ENCODE peak calls at places on chromosomes 12 and 14, in six cellular contexts. K, G, H, X, B and O are unnamed samples. For H3K4me1, the result is how much of the 10 kb centered on the place peaks cover.

GRCh38 chr14:77059276-77059934 is 30.9 kb upstream of the IRF2BPL start:
- DNase-seq in K (no peak), G (peak), H (no peak), X (no peak), B (no peak), O (no peak)

GRCh38 chr12:66695130-66695529 is 16.3 kb upstream of the GRIP1 start:
- DNase-seq in K (no peak), G (no peak), H (no peak), X (peak), B (no peak), O (no peak)

GRCh38 chr12:26434299-26434915 is 239.0 kb downstream of the SSPN start:
- DNase-seq in K (no peak), G (peak), H (no peak), X (no peak), B (peak), O (peak)

GRCh38 chr12:130504110-130504835 is 166.6 kb downstream of the PIWIL1 start:
- DNase-seq in K (no peak), G (peak), H (no peak), X (no peak), B (no peak), O (no peak)

GRCh38 chr12:108691995-108692808 is 39.1 kb downstream of the CORO1C start:
- DNase-seq in K (no peak), G (no peak), H (no peak), X (no peak), B (peak), O (no peak)

GRCh38 chr12:91289881-91290280 is 107.3 kb upstream of the DCN start:
- DNase-seq in K (no peak), G (no peak), H (no peak), X (no peak), B (no peak), O (no peak)

GRCh38 chr12:46494424-46494823 is 121.9 kb upstream of the SLC38A2 start:
- DNase-seq in K (no peak), G (no peak), H (no peak), X (no peak), B (peak), O (no peak)

GRCh38 chr12:110199360-110200123 is 75.4 kb downstream of the IFT81 start:
- DNase-seq in K (no peak), G (peak), H (no peak), X (no peak), B (no peak), O (no peak)

GRCh38 chr14:20998674-20999366 is at the start of gene SLC39A2:
- DNase-seq in K (no peak), G (peak), H (peak), X (no peak), B (no peak), O (no peak)

GRCh38 chr14:76067536-76067935 is 82.0 kb downstream of the IFT43 start:
- DNase-seq in K (no peak), G (no peak), H (no peak), X (no peak), B (no peak), O (no peak)

GRCh38 chr12:47651368-47652254 is 54.2 kb downstream of the RPAP3 start:
- DNase-seq in K (peak), G (peak), H (peak), X (peak), B (peak), O (peak)

GRCh38 chr12:89355243-89356068 is 3.2 kb upstream of the DUSP6 start:
- DNase-seq in K (no peak), G (no peak), H (peak), X (no peak), B (no peak), O (no peak)

GRCh38 chr12:99059824-99060526 is 414.9 kb downstream of the APAF1 start:
- DNase-seq in K (no peak), G (no peak), H (peak), X (no peak), B (peak), O (peak)

GRCh38 chr12:108134744-108135143 is 5.7 kb downstream of the WSCD2 start:
- DNase-seq in K (no peak), G (no peak), H (no peak), X (no peak), B (no peak), O (no peak)

GRCh38 chr12:4958697-4959375 is 49.1 kb downstream of the KCNA1 start:
- DNase-seq in K (no peak), G (no peak), H (no peak), X (no peak), B (no peak), O (no peak)

GRCh38 chr14:103833711-103834110 is 13.7 kb downstream of the PPP1R13B start:
- DNase-seq in K (no peak), G (no peak), H (no peak), X (no peak), B (no peak), O (no peak)

GRCh38 chr14:87840906-87841305 is 152.1 kb downstream of the GALC start:
- DNase-seq in K (no peak), G (no peak), H (no peak), X (no peak), B (no peak), O (no peak)

GRCh38 chr12:31220633-31221565 is 105.1 kb downstream of the SINHCAF start:
- DNase-seq in K (no peak), G (no peak), H (no peak), X (peak), B (no peak), O (no peak)

GRCh38 chr12:105992849-105993740 is 145.7 kb downstream of the NUAK1 start:
- DNase-seq in K (peak), G (no peak), H (peak), X (no peak), B (no peak), O (no peak)

GRCh38 chr12:124007356-124007755 is 34.3 kb downstream of the ZNF664 start:
- DNase-seq in K (no peak), G (no peak), H (no peak), X (no peak), B (no peak), O (no peak)

GRCh38 chr12:88084210-88084609 is 55.0 kb upstream of the C12orf50 start:
- DNase-seq in K (no peak), G (no peak), H (no peak), X (no peak), B (no peak), O (no peak)

GRCh38 chr12:104712477-104712876 is 245.6 kb downstream of the SLC41A2 start:
- DNase-seq in K (no peak), G (no peak), H (no peak), X (no peak), B (no peak), O (no peak)

GRCh38 chr12:128140551-128140950 is 126.4 kb upstream of the TMEM132C start:
- DNase-seq in K (no peak), G (no peak), H (no peak), X (no peak), B (no peak), O (no peak)

GRCh38 chr12:110921262-110921661 is 883 bp upstream of the MYL2 start:
- DNase-seq in K (no peak), G (no peak), H (no peak), X (no peak), B (no peak), O (no peak)

GRCh38 chr12:66573605-66574004 is 105.3 kb downstream of the GRIP1 start:
- DNase-seq in K (no peak), G (no peak), H (no peak), X (no peak), B (no peak), O (no peak)

GRCh38 chr12:103829092-103829491 is 11.9 kb downstream of the NT5DC3 start:
- DNase-seq in K (no peak), G (no peak), H (no peak), X (no peak), B (no peak), O (no peak)

GRCh38 chr14:85531141-85531593 is 1.2 kb downstream of the FLRT2 start:
- DNase-seq in K (peak), G (peak), H (peak), X (peak), B (peak), O (peak)

GRCh38 chr14:34981743-34982420 is 910 bp upstream of the SRP54 start:
- DNase-seq in K (peak), G (no peak), H (no peak), X (no peak), B (peak), O (peak)

GRCh38 chr14:55071051-55071450 is 19.6 kb downstream of the MAPK1IP1L start:
- DNase-seq in K (no peak), G (no peak), H (no peak), X (no peak), B (no peak), O (no peak)

GRCh38 chr14:56216631-56217379 is 98.6 kb downstream of the PELI2 start:
- DNase-seq in K (peak), G (no peak), H (peak), X (peak), B (peak), O (peak)

GRCh38 chr12:93042283-93042682 is 113.2 kb upstream of the EEA1 start:
- DNase-seq in K (no peak), G (no peak), H (no peak), X (no peak), B (no peak), O (no peak)

GRCh38 chr14:50082784-50083466 is 33.4 kb downstream of the VCPKMT start:
- DNase-seq in K (no peak), G (no peak), H (no peak), X (no peak), B (no peak), O (no peak)

GRCh38 chr12:87995581-87996178 is 33.5 kb downstream of the C12orf50 start:
- DNase-seq in K (peak), G (peak), H (peak), X (no peak), B (peak), O (peak)

GRCh38 chr14:56137842-56138241 is 19.6 kb downstream of the PELI2 start:
- DNase-seq in K (no peak), G (peak), H (no peak), X (no peak), B (no peak), O (no peak)

GRCh38 chr14:37147310-37147875 is 25.0 kb downstream of the SLC25A21 start:
- DNase-seq in K (no peak), G (no peak), H (no peak), X (no peak), B (no peak), O (no peak)

GRCh38 chr12:59646636-59647035 is 50.8 kb downstream of the SLC16A7 start:
- DNase-seq in K (no peak), G (no peak), H (no peak), X (no peak), B (no peak), O (no peak)

GRCh38 chr12:61291647-61292046 is 968.6 kb upstream of the USP15 start:
- DNase-seq in K (no peak), G (no peak), H (no peak), X (no peak), B (no peak), O (no peak)

GRCh38 chr14:72790887-72791566 is 102.9 kb downstream of the DPF3 start:
- DNase-seq in K (no peak), G (no peak), H (peak), X (no peak), B (no peak), O (no peak)

GRCh38 chr14:61474021-61474420 is 152.6 kb downstream of the PRKCH start:
- DNase-seq in K (no peak), G (no peak), H (no peak), X (no peak), B (no peak), O (no peak)
- H3K4me1 ChIP-seq in K (under half), G (under half), H (under half), X (under half), B (half or more), O (under half)

GRCh38 chr12:68864604-68865003 is 56.6 kb downstream of the MDM2 start:
- DNase-seq in K (no peak), G (no peak), H (no peak), X (no peak), B (no peak), O (no peak)
- H3K4me1 ChIP-seq in K (under half), G (under half), H (under half), X (under half), B (under half), O (under half)

DNA sequence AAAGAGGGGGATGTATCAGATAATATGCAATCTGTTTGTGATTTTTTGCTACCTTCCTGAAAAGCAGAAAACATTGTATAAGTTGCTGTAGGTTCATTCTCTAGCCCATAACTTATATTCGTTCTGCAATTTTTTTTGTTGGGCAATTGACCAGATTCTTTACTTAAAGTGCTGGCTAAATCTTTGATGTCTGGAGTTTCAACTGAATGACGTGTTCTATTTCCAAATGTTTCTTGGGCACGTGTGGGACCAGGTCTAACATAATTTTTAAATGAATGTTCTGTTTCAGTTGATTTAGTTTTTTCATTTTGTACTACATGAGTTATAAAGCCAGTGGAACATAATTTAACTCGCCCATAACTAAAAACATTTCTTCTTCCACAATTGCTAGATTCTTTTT is 3.8 kb downstream of the MLH3 start:
- DNase-seq in K (no peak), G (no peak), H (no peak), X (no peak), B (no peak), O (no peak)
- H3K4me1 ChIP-seq in K (under half), G (under half), H (under half), X (under half), B (under half), O (under half)

DNA sequence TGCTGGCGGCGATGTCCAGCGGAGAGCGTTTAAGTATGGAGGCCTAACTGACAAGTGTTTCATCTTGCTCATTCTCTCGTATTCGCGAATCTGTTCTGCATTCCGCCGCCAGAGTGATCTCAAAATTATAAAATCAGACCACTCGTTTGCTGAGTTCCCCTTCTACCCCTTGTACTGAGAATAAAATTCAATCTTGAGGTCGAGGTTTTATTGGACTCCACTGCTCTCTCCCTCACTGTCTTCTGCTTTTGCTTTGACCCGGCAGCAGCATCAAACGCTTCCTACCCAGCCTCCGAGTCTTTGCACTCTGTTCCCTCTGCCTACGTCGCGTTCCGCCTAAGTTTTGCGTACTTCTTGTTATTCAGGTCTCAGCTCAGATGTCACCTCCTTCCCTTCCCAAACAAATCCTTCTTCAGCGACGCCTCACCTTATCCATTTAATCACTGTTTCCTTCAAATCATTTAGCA is 462 bp downstream of the KNTC1 start:
- DNase-seq in K (no peak), G (peak), H (no peak), X (no peak), B (peak), O (no peak)
- H3K4me1 ChIP-seq in K (under half), G (under half), H (under half), X (under half), B (under half), O (under half)

GRCh38 chr14:91322623-91323022 is 78.1 kb upstream of the GPR68 start:
- DNase-seq in K (no peak), G (no peak), H (no peak), X (no peak), B (no peak), O (no peak)

GRCh38 chr14:91323031-91323430 is 78.5 kb upstream of the GPR68 start:
- DNase-seq in K (no peak), G (no peak), H (no peak), X (no peak), B (no peak), O (no peak)

GRCh38 chr14:91325211-91325610 is 80.7 kb upstream of the GPR68 start:
- DNase-seq in K (no peak), G (no peak), H (no peak), X (no peak), B (peak), O (no peak)

GRCh38 chr14:91324606-91324950 is 80.1 kb upstream of the GPR68 start:
- DNase-seq in K (no peak), G (no peak), H (no peak), X (no peak), B (no peak), O (no peak)

GRCh38 chr14:91323671-91324605 is 79.4 kb upstream of the GPR68 start:
- DNase-seq in K (peak), G (peak), H (peak), X (peak), B (peak), O (peak)
- H3K4me1 ChIP-seq in K (under half), G (under half), H (under half), X (under half), B (under half), O (under half)

GRCh38 chr12:27622436-27623185 is 73.6 kb upstream of the REP15 start:
- DNase-seq in K (no peak), G (no peak), H (no peak), X (no peak), B (no peak), O (no peak)
- H3K4me1 ChIP-seq in K (under half), G (under half), H (under half), X (under half), B (under half), O (under half)